ENCODE peak calls at places on chromosomes 3 and 15, in six cellular contexts. H is endothelial cell of umbilical vein, Q is ACHN, D is GM20000, P is activated T-cell treated with anti-CD3 and anti-CD28 coated beads for 1 hour, W is lower lobe of right lung. C is an unnamed sample.

GRCh38 chr3:43207628-43208085 is 78.7 kb upstream of the SNRK start:
- DNase-seq in P (no peak), D (no peak), W (no peak), Q (no peak), H (no peak), C (no peak)

GRCh38 chr3:178560759-178561158 is 24.5 kb downstream of the KCNMB2 start:
- DNase-seq in H (no peak), D (no peak), W (no peak), P (no peak), Q (no peak), C (no peak)

GRCh38 chr15:70096215-70096974 is 1.3 kb downstream of the TLE3 start:
- DNase-seq in D (peak), H (peak), Q (peak), W (peak), P (peak), C (peak)

GRCh38 chr15:88498991-88499390 is 31.5 kb downstream of the MRPS11 start:
- DNase-seq in P (no peak), D (no peak), W (no peak), H (no peak), Q (no peak), C (no peak)

GRCh38 chr3:45244356-45244755 is 18.3 kb upstream of the TMEM158 start:
- DNase-seq in W (no peak), D (no peak), P (no peak), H (no peak), Q (no peak), C (no peak)

GRCh38 chr3:64761729-64762432 is 74.1 kb upstream of the ADAMTS9 start:
- DNase-seq in P (no peak), D (no peak), W (no peak), H (no peak), Q (no peak), C (no peak)

GRCh38 chr15:90883971-90884718 is at the start of gene FES:
- DNase-seq in P (no peak), W (peak), D (peak), H (peak), Q (no peak), C (peak)

GRCh38 chr3:124846189-124846588 is 41.0 kb downstream of the ITGB5 start:
- DNase-seq in P (no peak), H (peak), Q (no peak), D (no peak), W (no peak), C (no peak)

GRCh38 chr3:128607710-128608048 is 42.9 kb downstream of the RPN1 start:
- DNase-seq in P (no peak), W (no peak), Q (no peak), H (no peak), D (no peak), C (no peak)

GRCh38 chr15:73752817-73753214 is 335 bp downstream of the INSYN1 start:
- DNase-seq in H (no peak), W (no peak), Q (no peak), P (no peak), D (no peak), C (no peak)

GRCh38 chr15:70095387-70096214 is 2.1 kb downstream of the TLE3 start:
- DNase-seq in D (peak), Q (no peak), H (peak), P (peak), W (peak), C (peak)

GRCh38 chr3:5006755-5007202 is 27.5 kb downstream of the BHLHE40 start:
- DNase-seq in P (peak), D (peak), Q (no peak), H (no peak), W (no peak), C (no peak)

GRCh38 chr15:41332788-41333527 is at the start of gene NUSAP1:
- DNase-seq in P (no peak), W (no peak), Q (peak), D (peak), H (no peak), C (no peak)

GRCh38 chr3:54633444-54634121 is 294.3 kb downstream of the LRTM1 start:
- DNase-seq in P (no peak), W (no peak), Q (no peak), H (no peak), D (no peak), C (no peak)

GRCh38 chr15:82021021-82021420 is 24.8 kb downstream of the MEX3B start:
- DNase-seq in Q (no peak), P (no peak), D (no peak), H (no peak), W (no peak), C (no peak)

GRCh38 chr3:36893137-36893557 is 51.7 kb downstream of the TRANK1 start:
- DNase-seq in W (no peak), P (no peak), D (peak), Q (no peak), H (peak), C (no peak)

GRCh38 chr3:88195951-88196434 is 46.2 kb downstream of the C3orf38 start:
- DNase-seq in H (no peak), W (no peak), Q (no peak), D (no peak), P (no peak), C (no peak)

GRCh38 chr3:186461141-186461540 is 83.0 kb downstream of the CRYGS start:
- DNase-seq in D (no peak), H (no peak), Q (peak), P (no peak), W (no peak), C (no peak)

GRCh38 chr15:40346579-40347558 is 4.0 kb upstream of the PHGR1 start:
- DNase-seq in D (no peak), Q (no peak), H (no peak), P (no peak), W (no peak), C (no peak)

GRCh38 chr15:52488830-52489229 is 39.9 kb downstream of the MYO5A start:
- DNase-seq in D (no peak), Q (no peak), P (no peak), H (no peak), W (no peak), C (no peak)

GRCh38 chr15:100078511-100079220 is 263.1 kb downstream of the ADAMTS17 start:
- DNase-seq in Q (no peak), P (no peak), D (no peak), H (no peak), W (no peak), C (no peak)

GRCh38 chr3:93843981-93844380 is 129.7 kb downstream of the PROS1 start:
- DNase-seq in Q (peak), H (peak), P (no peak), W (no peak), D (no peak), C (no peak)

GRCh38 chr3:125190781-125191180 is 21.8 kb downstream of the SLC12A8 start:
- DNase-seq in H (no peak), Q (no peak), P (no peak), W (no peak), D (no peak), C (no peak)

GRCh38 chr3:72018339-72018984 is 233.5 kb upstream of the PROK2 start:
- DNase-seq in Q (peak), H (no peak), D (no peak), P (no peak), W (no peak), C (no peak)

GRCh38 chr3:9600597-9600996 is 47.0 kb upstream of the LHFPL4 start:
- DNase-seq in H (no peak), Q (peak), D (no peak), W (peak), P (no peak), C (no peak)

GRCh38 chr15:40470423-40471104 is at the start of gene CHST14:
- DNase-seq in H (peak), P (peak), D (peak), Q (peak), W (peak), C (peak)

GRCh38 chr3:9994086-9994844 is 7.6 kb upstream of the EMC3 start:
- DNase-seq in W (no peak), P (no peak), D (no peak), H (no peak), Q (no peak), C (no peak)

GRCh38 chr15:31400222-31400927 is 73.7 kb downstream of the KLF13 start:
- DNase-seq in D (peak), Q (no peak), W (no peak), P (no peak), H (no peak), C (no peak)

GRCh38 chr15:74275957-74276356 is 39.8 kb downstream of the CCDC33 start:
- DNase-seq in H (no peak), D (no peak), W (no peak), P (no peak), Q (no peak), C (no peak)

GRCh38 chr15:39465843-39466242 is 115.0 kb upstream of the THBS1 start:
- DNase-seq in D (no peak), H (no peak), W (no peak), Q (no peak), P (no peak), C (no peak)

C was measured in chondrocyte.